ENCODE peak calls at places on chromosomes 12 and 14, in four cellular contexts. E is NCI-H146, H is HFFc6, D is NCI-H1436. N is an unnamed sample.
A peak's percentile ranks its signal among the peaks of the same experiment; 100 is the strongest.

GRCh38 chr14:74604896-74605295 is 7.1 kb downstream of the LTBP2 start:
- DNase-seq in E (no peak), H (peak; percentile 28), D (no peak), N (peak; percentile 70)

GRCh38 chr12:43100231-43100630 is 451.8 kb downstream of the ADAMTS20 start:
- DNase-seq in E (no peak), H (no peak), D (no peak), N (no peak)

GRCh38 chr12:123225443-123225842 is 7.5 kb downstream of the MPHOSPH9 start:
- DNase-seq in E (no peak), H (no peak), D (no peak), N (no peak)

GRCh38 chr12:50246159-50246865 is 37.0 kb downstream of the LIMA1 start:
- DNase-seq in E (no peak), H (no peak), D (no peak), N (no peak)

GRCh38 chr14:73750161-73750901 is 36.1 kb upstream of the PNMA1 start:
- DNase-seq in E (no peak), H (no peak), D (no peak), N (no peak)

GRCh38 chr14:96352708-96353107 is 10.4 kb downstream of the ATG2B start:
- DNase-seq in E (no peak), H (no peak), D (no peak), N (no peak)

GRCh38 chr12:66152732-66153131 is 17.1 kb downstream of the TMBIM4 start:
- DNase-seq in E (no peak), H (no peak), D (no peak), N (peak; percentile 56)

GRCh38 chr12:117580718-117581062 is 219.3 kb upstream of the NOS1 start:
- DNase-seq in E (peak; percentile 4), H (no peak), D (no peak), N (peak; percentile 12)

GRCh38 chr14:56098021-56098420 is 20.2 kb upstream of the PELI2 start:
- DNase-seq in E (no peak), H (no peak), D (no peak), N (no peak)

GRCh38 chr14:53055003-53055402 is 98.1 kb downstream of the DDHD1 start:
- DNase-seq in E (peak; percentile 5), H (peak; percentile 64), D (peak; percentile 6), N (peak; percentile 64)

GRCh38 chr14:25351269-25351668 is 301.3 kb upstream of the STXBP6 start:
- DNase-seq in E (no peak), H (no peak), D (no peak), N (no peak)

GRCh38 chr14:38261620-38262019 is 5.7 kb upstream of the CLEC14A start:
- DNase-seq in E (no peak), H (no peak), D (no peak), N (no peak)

GRCh38 chr12:57632369-57632897 is 568 bp downstream of the B4GALNT1 start:
- DNase-seq in E (peak; percentile 69), H (no peak), D (no peak), N (peak; percentile 28)

GRCh38 chr14:56608682-56609081 is 29.1 kb downstream of the TMEM260 start:
- DNase-seq in E (no peak), H (no peak), D (peak; percentile 8), N (no peak)

GRCh38 chr12:132600048-132601032 is 10.0 kb downstream of the LRCOL1 start:
- DNase-seq in E (peak; percentile 87), H (peak; percentile 18), D (peak; percentile 45), N (peak; percentile 92)

GRCh38 chr12:51009038-51009437 is 17.1 kb downstream of the SLC11A2 start:
- DNase-seq in E (no peak), H (no peak), D (no peak), N (no peak)

GRCh38 chr12:80186727-80187217 is 87.4 kb downstream of the OTOGL start:
- DNase-seq in E (peak; percentile 76), H (peak; percentile 94), D (peak; percentile 57), N (peak; percentile 83)